ENCODE peak calls at places on chromosomes 16 and 17, in nine cellular contexts. Y, O, D, J, H, C, Z, W and T are unnamed samples.
A peak's percentile ranks its signal among the peaks of the same experiment; 100 is the strongest.

GRCh38 chr16:2032285-2033056 is 5.8 kb downstream of the NHERF2 start:
- DNase-seq in Y (no peak), O (no peak), D (no peak), J (peak; percentile 27), H (no peak), C (peak; percentile 29), Z (peak; percentile 44), W (no peak), T (no peak)

GRCh38 chr17:6756425-6757012 is 673 bp downstream of the XAF1 start:
- DNase-seq in Y (no peak), O (no peak), D (no peak), J (no peak), H (no peak), C (no peak), Z (no peak), W (no peak), T (no peak)

GRCh38 chr17:565506-565905 is 149.1 kb downstream of the VPS53 start:
- DNase-seq in Y (no peak), O (no peak), D (peak; percentile 32), J (no peak), H (no peak), C (no peak), Z (no peak), W (peak; percentile 4), T (no peak)

GRCh38 chr16:89918453-89919347 is at the start of gene MC1R:
- DNase-seq in Y (no peak), O (no peak), D (peak; percentile 72), J (peak; percentile 18), H (no peak), C (no peak), Z (no peak), W (peak; percentile 63), T (no peak)

GRCh38 chr17:6894206-6894528 is 62.6 kb upstream of the TEKT1 start:
- DNase-seq in Y (no peak), O (no peak), D (no peak), J (no peak), H (no peak), C (no peak), Z (no peak), W (peak; percentile 41), T (no peak)

GRCh38 chr16:17471745-17472075 is 950 bp upstream of the XYLT1 start:
- DNase-seq in Y (no peak), O (no peak), D (no peak), J (peak; percentile 68), H (no peak), C (peak; percentile 60), Z (no peak), W (no peak), T (no peak)

GRCh38 chr17:30236807-30237206 is 1.3 kb upstream of the SLC6A4 start:
- DNase-seq in Y (peak; percentile 49), O (no peak), D (peak; percentile 87), J (peak; percentile 8), H (no peak), C (no peak), Z (peak; percentile 25), W (peak; percentile 81), T (peak; percentile 89)

GRCh38 chr16:89502319-89502843 is 5.8 kb upstream of the SPG7 start:
- DNase-seq in Y (peak; percentile 96), O (no peak), D (no peak), J (peak; percentile 45), H (no peak), C (no peak), Z (no peak), W (peak; percentile 90), T (no peak)

GRCh38 chr16:58652741-58653140 is 23.1 kb upstream of the CNOT1 start:
- DNase-seq in Y (no peak), O (no peak), D (peak; percentile 77), J (no peak), H (no peak), C (peak; percentile 9), Z (no peak), W (no peak), T (no peak)

GRCh38 chr16:66801320-66802105 is at the start of gene TERB1:
- DNase-seq in Y (no peak), O (no peak), D (peak; percentile 20), J (no peak), H (no peak), C (no peak), Z (no peak), W (no peak), T (no peak)

GRCh38 chr17:66727634-66728570 is 107.0 kb upstream of the CACNG5 start:
- DNase-seq in Y (peak; percentile 40), O (no peak), D (peak; percentile 87), J (peak; percentile 30), H (no peak), C (peak; percentile 50), Z (peak; percentile 34), W (peak; percentile 60), T (no peak)

GRCh38 chr17:7888184-7888920 is at the start of gene CHD3:
- DNase-seq in Y (peak; percentile 82), O (no peak), D (no peak), J (no peak), H (no peak), C (no peak), Z (no peak), W (peak; percentile 61), T (no peak)

GRCh38 chr17:68567035-68567434 is 34.1 kb downstream of the FAM20A start:
- DNase-seq in Y (no peak), O (no peak), D (no peak), J (no peak), H (peak; percentile 37), C (no peak), Z (peak; percentile 14), W (no peak), T (no peak)

GRCh38 chr17:61837175-61838051 is 25.9 kb downstream of the BRIP1 start:
- DNase-seq in Y (peak; percentile 48), O (no peak), D (peak; percentile 59), J (peak; percentile 46), H (peak; percentile 33), C (peak; percentile 52), Z (peak; percentile 73), W (peak; percentile 39), T (no peak)

GRCh38 chr17:83052241-83052564 is 27.2 kb upstream of the METRNL start:
- DNase-seq in Y (no peak), O (no peak), D (no peak), J (no peak), H (no peak), C (no peak), Z (no peak), W (no peak), T (no peak)

GRCh38 chr17:83055911-83056582 is 23.4 kb upstream of the METRNL start:
- DNase-seq in Y (peak; percentile 34), O (peak; percentile 54), D (no peak), J (peak; percentile 88), H (peak; percentile 59), C (peak; percentile 90), Z (peak; percentile 78), W (no peak), T (no peak)

GRCh38 chr17:83054518-83055125 is 24.8 kb upstream of the METRNL start:
- DNase-seq in Y (no peak), O (no peak), D (no peak), J (no peak), H (no peak), C (no peak), Z (no peak), W (no peak), T (no peak)

GRCh38 chr17:83053021-83053778 is 26.2 kb upstream of the METRNL start:
- DNase-seq in Y (no peak), O (no peak), D (no peak), J (peak; percentile 39), H (no peak), C (peak; percentile 30), Z (no peak), W (no peak), T (no peak)

GRCh38 chr17:83053779-83054451 is 25.5 kb upstream of the METRNL start:
- DNase-seq in Y (no peak), O (no peak), D (no peak), J (no peak), H (no peak), C (no peak), Z (no peak), W (no peak), T (no peak)
- TF ChIP-seq CTCF in Y (no peak), O (no peak), D (no peak), J (no peak), H (no peak), C (no peak), Z (no peak), W (no peak), T (no peak)

GRCh38 chr16:73878616-73879015 is 418.0 kb upstream of the PSMD7 start:
- DNase-seq in Y (peak; percentile 2), O (peak; percentile 40), D (peak; percentile 46), J (peak; percentile 54), H (peak; percentile 68), C (peak; percentile 66), Z (peak; percentile 78), W (peak; percentile 30), T (no peak)
- TF ChIP-seq CTCF in Y (peak; percentile 61), O (peak; percentile 52), D (peak; percentile 66), J (peak; percentile 52), H (peak; percentile 69), C (peak; percentile 76), Z (peak; percentile 83), W (peak; percentile 33), T (peak; percentile 74)

DNA sequence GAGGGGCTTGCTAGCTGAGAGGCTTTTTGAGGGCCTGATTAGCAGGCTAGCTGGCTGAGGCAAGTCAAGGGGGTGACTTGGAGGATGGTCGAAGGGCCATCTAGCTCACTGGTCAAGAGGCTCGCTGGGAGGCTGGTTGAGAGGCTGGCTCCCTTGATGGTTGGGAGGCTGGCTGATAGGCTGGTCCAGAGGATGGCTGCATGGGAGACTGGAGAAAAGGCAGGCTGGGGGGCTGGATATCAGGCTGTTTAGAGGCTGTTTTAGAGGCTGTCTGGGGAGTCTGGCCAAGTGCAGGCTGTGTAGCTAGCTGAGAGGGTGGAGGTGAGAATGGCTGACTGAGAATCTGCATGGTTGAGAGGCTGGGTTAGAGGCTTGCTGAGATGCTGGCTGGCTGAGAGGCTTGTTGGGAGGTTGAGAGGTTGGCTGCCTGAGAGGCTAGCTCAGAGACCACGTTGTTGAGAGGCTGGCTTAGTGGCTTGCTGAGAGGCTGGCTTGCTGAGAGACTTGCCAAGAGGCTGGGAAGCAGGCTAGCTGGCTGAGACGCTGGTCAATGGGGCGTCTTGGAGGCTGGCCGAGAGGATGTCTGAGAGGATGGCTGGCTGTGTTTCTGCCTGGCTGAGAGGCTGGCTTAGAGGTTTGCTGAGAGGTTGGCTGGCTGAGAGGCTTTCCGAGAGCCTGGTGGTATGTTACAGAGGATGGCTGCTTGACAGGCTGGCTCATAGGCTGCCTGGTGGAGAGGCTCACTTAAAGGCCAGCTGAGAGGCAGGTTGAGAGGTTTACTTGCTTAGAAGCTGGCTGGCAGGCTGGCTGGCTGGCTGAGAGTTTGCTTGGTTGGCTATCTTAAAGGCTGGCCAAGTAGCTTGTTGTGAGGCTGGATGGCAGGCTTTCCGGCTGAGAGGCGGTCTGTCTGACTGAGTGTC is 36.6 kb upstream of the ACSM2B start:
- DNase-seq in Y (no peak), O (no peak), D (no peak), J (no peak), H (no peak), C (no peak), Z (no peak), W (no peak), T (peak; percentile 69)
- TF ChIP-seq CTCF in Y (no peak), O (no peak), D (no peak), J (no peak), H (no peak), C (no peak), Z (no peak), W (no peak), T (no peak)

DNA sequence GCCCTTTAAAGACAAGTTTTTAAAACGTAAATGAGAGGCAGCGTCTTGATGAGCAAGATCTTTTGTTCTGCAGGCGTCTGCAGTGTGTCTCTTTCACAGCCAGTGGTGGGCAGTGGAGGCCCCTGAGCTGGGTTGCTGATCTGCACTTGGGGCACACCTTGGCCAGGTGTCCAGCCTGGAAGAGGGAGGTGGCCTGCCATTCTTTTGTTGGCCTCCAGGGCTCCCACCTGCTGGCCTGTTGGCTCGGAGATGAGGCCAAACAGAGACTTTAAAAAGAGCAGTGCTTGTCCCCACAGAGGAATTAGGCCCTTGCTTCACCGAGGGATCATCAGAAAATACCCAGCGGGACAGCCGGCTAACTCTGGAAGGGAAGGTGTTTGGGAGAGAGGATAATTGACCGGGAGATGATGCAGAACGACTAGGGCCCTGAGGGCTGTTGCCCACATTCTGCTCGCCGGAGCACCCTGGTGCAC is 145.9 kb upstream of the PLCG2 start:
- DNase-seq in Y (peak; percentile 73), O (no peak), D (no peak), J (no peak), H (no peak), C (no peak), Z (no peak), W (peak; percentile 76), T (no peak)
- TF ChIP-seq CTCF in Y (peak; percentile 87), O (no peak), D (peak; percentile 12), J (peak; percentile 11), H (peak; percentile 16), C (peak; percentile 62), Z (no peak), W (peak; percentile 82), T (no peak)